ENCODE peak calls at places on chromosomes 4 and X, in four cellular contexts. I is naive thymus-derived CD4-positive, alpha-beta T cell; P is HT1080; S is GM12878. H is an unnamed sample.
A peak's percentile ranks its signal among the peaks of the same experiment; 100 is the strongest.

GRCh38 chr4:109912706-109913621 is at the start of gene EGF:
- DNase-seq in S (no peak), I (no peak), P (peak; percentile 76), H (peak; percentile 71)

GRCh38 chrX:110259065-110259559 is 58.8 kb downstream of the AMMECR1 start:
- DNase-seq in P (no peak), S (no peak), I (no peak), H (no peak)

GRCh38 chr4:148795156-148795864 is 353.1 kb upstream of the NR3C2 start:
- DNase-seq in I (no peak), P (peak; percentile 64), S (no peak), H (peak; percentile 19)

GRCh38 chr4:140186651-140187315 is 32.8 kb upstream of the MAML3 start:
- DNase-seq in P (peak; percentile 87), I (no peak), S (no peak), H (peak; percentile 85)

GRCh38 chr4:129362685-129363274 is 266.8 kb downstream of the C4orf33 start:
- DNase-seq in I (peak; percentile 37), S (peak; percentile 13), P (peak; percentile 57), H (peak; percentile 61)

GRCh38 chr4:52144303-52144849 is 93.3 kb downstream of the SPATA18 start:
- DNase-seq in P (no peak), I (no peak), S (no peak), H (no peak)

GRCh38 chrX:101759000-101759399 is 99.3 kb upstream of the ARMCX2 start:
- DNase-seq in S (no peak), P (peak; percentile 37), I (peak; percentile 27), H (peak; percentile 65)

GRCh38 chr4:21380861-21381260 is 567.7 kb downstream of the KCNIP4 start:
- DNase-seq in S (no peak), P (no peak), I (no peak), H (no peak)

GRCh38 chr4:55303818-55304217 is 42.2 kb upstream of the SRD5A3 start:
- DNase-seq in I (no peak), S (no peak), P (no peak), H (peak; percentile 87)

GRCh38 chr4:108690738-108691137 is 40.3 kb downstream of the OSTC start:
- DNase-seq in P (no peak), S (no peak), I (no peak), H (no peak)

GRCh38 chr4:140703463-140703862 is 52.7 kb downstream of the TBC1D9 start:
- DNase-seq in S (no peak), I (no peak), P (no peak), H (no peak)

GRCh38 chrX:120732879-120733278 is 103.0 kb upstream of the C1GALT1C1 start:
- DNase-seq in S (no peak), I (no peak), P (no peak), H (no peak)